ENCODE peak calls at places on chromosomes 12 and 14, in seven cellular contexts. U, P, C, W, X, E and F are unnamed samples.

GRCh38 chr12:92068441-92068840 is 77.2 kb downstream of the BTG1 start:
- DNase-seq in U (no peak), P (peak; percentile 51), C (peak; percentile 72), W (no peak), X (no peak), E (peak; percentile 15), F (no peak)

GRCh38 chr12:49865782-49866135 is 22.9 kb upstream of the BCDIN3D start:
- DNase-seq in U (no peak), P (no peak), C (no peak), W (no peak), X (no peak), E (no peak), F (no peak)

GRCh38 chr12:9214536-9214935 is 6.3 kb upstream of the PZP start:
- DNase-seq in U (no peak), P (no peak), C (no peak), W (no peak), X (no peak), E (no peak), F (no peak)

GRCh38 chr12:79919762-79920161 is 15.1 kb downstream of the PPP1R12A start:
- DNase-seq in U (no peak), P (no peak), C (no peak), W (no peak), X (no peak), E (no peak), F (no peak)

GRCh38 chr14:50957296-50957695 is 13.0 kb upstream of the PYGL start:
- DNase-seq in U (no peak), P (peak; percentile 83), C (no peak), W (no peak), X (no peak), E (no peak), F (no peak)

GRCh38 chr14:20684662-20685456 is 499 bp downstream of the RNASE4 start:
- DNase-seq in U (no peak), P (peak; percentile 62), C (no peak), W (peak; percentile 58), X (no peak), E (no peak), F (peak; percentile 47)

GRCh38 chr14:91858536-91859275 is 8.6 kb downstream of the TC2N start:
- DNase-seq in U (no peak), P (peak; percentile 50), C (no peak), W (no peak), X (no peak), E (no peak), F (no peak)

GRCh38 chr12:65929641-65930040 is 105.4 kb downstream of the HMGA2 start:
- DNase-seq in U (no peak), P (no peak), C (no peak), W (no peak), X (no peak), E (no peak), F (no peak)

GRCh38 chr14:29240046-29240445 is 473.5 kb downstream of the FOXG1 start:
- DNase-seq in U (no peak), P (peak; percentile 91), C (no peak), W (no peak), X (no peak), E (no peak), F (no peak)

GRCh38 chr12:116719661-116720060 is 18.2 kb downstream of the SPRING1 start:
- DNase-seq in U (no peak), P (no peak), C (no peak), W (no peak), X (no peak), E (no peak), F (no peak)

GRCh38 chr12:3446235-3446634 is 44.8 kb upstream of the PRMT8 start:
- DNase-seq in U (no peak), P (no peak), C (no peak), W (no peak), X (no peak), E (no peak), F (no peak)

GRCh38 chr14:28116716-28117115 is 649.9 kb upstream of the FOXG1 start:
- DNase-seq in U (no peak), P (no peak), C (no peak), W (no peak), X (no peak), E (no peak), F (no peak)

GRCh38 chr14:94372021-94372605 is 16.3 kb downstream of the SERPINA1 start:
- DNase-seq in U (no peak), P (no peak), C (no peak), W (no peak), X (no peak), E (no peak), F (no peak)

GRCh38 chr12:57720606-57721595 is 17.6 kb downstream of the AGAP2 start:
- DNase-seq in U (no peak), P (no peak), C (no peak), W (no peak), X (no peak), E (no peak), F (no peak)

GRCh38 chr12:8894986-8895385 is 19.3 kb upstream of the PHC1 start:
- DNase-seq in U (no peak), P (no peak), C (no peak), W (no peak), X (no peak), E (no peak), F (no peak)

GRCh38 chr12:79765157-79765556 is 74.4 kb upstream of the PAWR start:
- DNase-seq in U (no peak), P (no peak), C (no peak), W (no peak), X (no peak), E (no peak), F (no peak)

GRCh38 chr14:102693006-102693755 is 84.1 kb upstream of the TRAF3 start:
- DNase-seq in U (no peak), P (no peak), C (no peak), W (no peak), X (no peak), E (no peak), F (no peak)

GRCh38 chr14:50062438-50063039 is 53.8 kb downstream of the VCPKMT start:
- DNase-seq in U (no peak), P (peak; percentile 83), C (no peak), W (no peak), X (peak; percentile 80), E (no peak), F (no peak)

GRCh38 chr12:10708862-10709261 is 14.3 kb downstream of the YBX3 start:
- DNase-seq in U (no peak), P (no peak), C (no peak), W (no peak), X (no peak), E (no peak), F (no peak)

GRCh38 chr14:29584992-29585391 is 342.7 kb downstream of the PRKD1 start:
- DNase-seq in U (peak; percentile 25), P (peak; percentile 97), C (peak; percentile 61), W (peak; percentile 38), X (no peak), E (peak; percentile 94), F (peak; percentile 52)

GRCh38 chr12:116257213-116257612 is 20.3 kb downstream of the MED13L start:
- DNase-seq in U (no peak), P (no peak), C (no peak), W (no peak), X (no peak), E (no peak), F (no peak)

GRCh38 chr14:69685217-69685616 is 73.8 kb downstream of the SUSD6 start:
- DNase-seq in U (no peak), P (peak; percentile 83), C (no peak), W (no peak), X (peak; percentile 20), E (no peak), F (no peak)

GRCh38 chr12:68028647-68029046 is 39.4 kb downstream of the IFNG-AS1 start:
- DNase-seq in U (no peak), P (no peak), C (no peak), W (no peak), X (no peak), E (no peak), F (no peak)

GRCh38 chr14:71751264-71751663 is 181.0 kb upstream of the RGS6 start:
- DNase-seq in U (no peak), P (no peak), C (no peak), W (no peak), X (no peak), E (no peak), F (no peak)

GRCh38 chr12:9721394-9722092 is 11.4 kb downstream of the CLECL1 start:
- DNase-seq in U (no peak), P (peak; percentile 55), C (no peak), W (no peak), X (no peak), E (no peak), F (no peak)